ENCODE peak calls at places on chromosomes 11 and 22, in six cellular contexts. P is D341Med, Y is left lobe of liver, W is NCI-H1105, Z is HFF-Myc, Q is aorta. X is an unnamed sample.

GRCh38 chr22:22422629-22423112 is 85.9 kb downstream of the ZNF280B start:
- DNase-seq in W (peak), P (peak), Q (peak), Y (peak), Z (peak), X (peak)

GRCh38 chr11:78350101-78350645 is 67.4 kb downstream of the GAB2 start:
- DNase-seq in W (no peak), Z (no peak), Q (no peak), P (no peak), Y (no peak), X (no peak)

GRCh38 chr11:9756461-9756860 is 92.6 kb downstream of the SWAP70 start:
- DNase-seq in Y (no peak), Q (no peak), Z (no peak), W (no peak), P (no peak), X (no peak)

GRCh38 chr11:132361011-132361550 is 990.7 kb downstream of the NTM start:
- DNase-seq in Y (no peak), W (no peak), P (no peak), Q (no peak), Z (no peak), X (no peak)

GRCh38 chr11:35005156-35005780 is 88.8 kb downstream of the PDHX start:
- DNase-seq in Y (no peak), Q (no peak), P (peak), W (peak), Z (no peak), X (no peak)

GRCh38 chr22:25495286-25495685 is 69.2 kb upstream of the GRK3 start:
- DNase-seq in Y (peak), P (no peak), Q (no peak), W (no peak), Z (no peak), X (no peak)

GRCh38 chr22:38451404-38451803 is 3.6 kb downstream of the KCNJ4 start:
- DNase-seq in Y (no peak), Q (no peak), P (no peak), Z (no peak), W (no peak), X (no peak)

GRCh38 chr11:68314203-68314885 is 2.0 kb downstream of the LRP5 start:
- DNase-seq in P (peak), Z (no peak), Q (no peak), Y (no peak), W (no peak), X (no peak)

GRCh38 chr11:126500981-126501380 is 145.5 kb downstream of the ST3GAL4 start:
- DNase-seq in Y (no peak), W (no peak), Q (no peak), P (no peak), Z (no peak), X (no peak)

GRCh38 chr11:134532176-134532920 is 120.3 kb upstream of the B3GAT1 start:
- DNase-seq in Z (no peak), Q (no peak), P (peak), W (no peak), Y (peak), X (no peak)

GRCh38 chr22:22814666-22815396 is 72.8 kb upstream of the IGLL5 start:
- DNase-seq in Q (no peak), Z (no peak), Y (no peak), W (no peak), P (no peak), X (no peak)

GRCh38 chr11:34274712-34275398 is 83.0 kb downstream of the ABTB2 start:
- DNase-seq in W (no peak), Z (peak), P (no peak), Y (peak), Q (peak), X (no peak)

GRCh38 chr11:64007160-64007628 is 21.0 kb downstream of the OTUB1 start:
- DNase-seq in Q (no peak), Z (no peak), Y (no peak), P (peak), W (no peak), X (peak)

GRCh38 chr11:64637346-64638016 is 46.5 kb downstream of the SLC22A12 start:
- DNase-seq in Z (no peak), W (no peak), Q (no peak), Y (no peak), P (no peak), X (no peak)

GRCh38 chr22:40213478-40213877 is 35.8 kb downstream of the TNRC6B start:
- DNase-seq in W (no peak), Q (no peak), Y (no peak), Z (no peak), P (no peak), X (no peak)